ENCODE peak calls at places on chromosomes 2 and 18, in four cellular contexts. B is GM12865, R is BJ, L is GM23338. J is an unnamed sample.

GRCh38 chr18:26175481-26175880 is 41.8 kb downstream of the PSMA8 start:
- DNase-seq in R (no peak), L (no peak), B (no peak), J (no peak)

GRCh38 chr2:148660999-148661398 is 16.4 kb downstream of the EPC2 start:
- DNase-seq in L (no peak), R (no peak), B (no peak), J (no peak)

GRCh38 chr2:109662889-109663288 is 48.7 kb downstream of the SOWAHC start:
- DNase-seq in R (no peak), L (no peak), B (peak; percentile 41), J (no peak)

GRCh38 chr2:10331702-10332401 is 29.1 kb downstream of the HPCAL1 start:
- DNase-seq in B (peak; percentile 47), R (no peak), L (no peak), J (no peak)

GRCh38 chr18:55272510-55273243 is 313.4 kb upstream of the CCDC68 start:
- DNase-seq in R (no peak), L (no peak), B (no peak), J (peak; percentile 45)

GRCh38 chr2:162490052-162490717 is 146.3 kb downstream of the GCA start:
- DNase-seq in B (peak; percentile 42), R (no peak), L (no peak), J (no peak)

GRCh38 chr2:29281585-29281984 is 166.4 kb downstream of the CLIP4 start:
- DNase-seq in B (no peak), R (no peak), L (no peak), J (no peak)

GRCh38 chr2:107525420-107525819 is 301.3 kb upstream of the RGPD4 start:
- DNase-seq in L (no peak), R (no peak), B (no peak), J (no peak)

GRCh38 chr2:59806486-59806885 is 747.0 kb downstream of the BCL11A start:
- DNase-seq in R (no peak), B (no peak), L (no peak), J (no peak)

GRCh38 chr2:226317970-226318369 is 481.6 kb downstream of the IRS1 start:
- DNase-seq in R (no peak), B (no peak), L (no peak), J (no peak)

GRCh38 chr2:66843856-66844255 is 408.9 kb downstream of the MEIS1 start:
- DNase-seq in L (no peak), B (no peak), R (no peak), J (no peak)

GRCh38 chr2:201996006-201996405 is 37.6 kb upstream of the FZD7 start:
- DNase-seq in L (peak; percentile 98), R (no peak), B (no peak), J (no peak)

GRCh38 chr2:118232391-118233255 is 144.4 kb downstream of the INSIG2 start:
- DNase-seq in L (no peak), R (no peak), B (peak; percentile 34), J (no peak)

GRCh38 chr2:6824962-6825361 is 40.7 kb downstream of the CMPK2 start:
- DNase-seq in L (no peak), R (peak; percentile 71), B (no peak), J (peak; percentile 22)

GRCh38 chr2:150474326-150475074 is 13.0 kb downstream of the RND3 start:
- DNase-seq in R (no peak), B (no peak), L (no peak), J (no peak)

GRCh38 chr2:12428786-12429185 is 287.9 kb upstream of the TRIB2 start:
- DNase-seq in R (no peak), B (no peak), L (peak; percentile 4), J (no peak)

GRCh38 chr2:126990605-126991532 is 92.2 kb downstream of the TEX51 start:
- DNase-seq in B (no peak), L (no peak), R (no peak), J (no peak)

GRCh38 chr18:22983175-22983574 is 50.0 kb downstream of the RBBP8 start:
- DNase-seq in L (peak; percentile 48), B (peak; percentile 24), R (no peak), J (no peak)

GRCh38 chr2:239190921-239191885 is 209.6 kb downstream of the HDAC4 start:
- DNase-seq in L (no peak), R (no peak), B (no peak), J (no peak)

GRCh38 chr2:72077702-72078169 is 69.9 kb downstream of the CYP26B1 start:
- DNase-seq in L (no peak), B (no peak), R (no peak), J (no peak)

GRCh38 chr2:73944714-73945113 is 18.0 kb downstream of the DGUOK start:
- DNase-seq in R (no peak), L (no peak), B (peak; percentile 24), J (no peak)

GRCh38 chr18:79393626-79394401 is 1.9 kb upstream of the NFATC1 start:
- DNase-seq in R (no peak), L (peak; percentile 76), B (no peak), J (peak; percentile 67)

GRCh38 chr2:85705680-85706039 is 11.5 kb downstream of the GNLY start:
- DNase-seq in L (no peak), R (peak; percentile 88), B (no peak), J (peak; percentile 92)

GRCh38 chr2:88139804-88140203 is 11.9 kb upstream of the FABP1 start:
- DNase-seq in R (no peak), B (no peak), L (no peak), J (no peak)

GRCh38 chr2:56484906-56485305 is 301.1 kb downstream of the CCDC85A start:
- DNase-seq in B (no peak), R (no peak), L (no peak), J (no peak)

GRCh38 chr2:235149240-235149641 is 197.4 kb downstream of the SH3BP4 start:
- DNase-seq in L (no peak), B (no peak), R (no peak), J (no peak)

GRCh38 chr2:61018319-61018750 is 280 bp upstream of the PUS10 start:
- DNase-seq in R (no peak), B (no peak), L (no peak), J (no peak)

GRCh38 chr2:149908731-149909690 is 321.4 kb upstream of the MMADHC start:
- DNase-seq in B (no peak), L (no peak), R (no peak), J (peak; percentile 22)

GRCh38 chr2:139992078-139992477 is 1211.9 kb upstream of the NXPH2 start:
- DNase-seq in B (no peak), R (no peak), L (peak; percentile 65), J (no peak)

GRCh38 chr2:16080071-16080470 is 139.7 kb downstream of the MYCN start:
- DNase-seq in B (no peak), R (no peak), L (no peak), J (no peak)

GRCh38 chr2:16079637-16080036 is 139.3 kb downstream of the MYCN start:
- DNase-seq in B (no peak), R (no peak), L (no peak), J (no peak)

GRCh38 chr2:16082276-16082675 is 141.9 kb downstream of the MYCN start:
- DNase-seq in R (no peak), L (no peak), B (no peak), J (no peak)

GRCh38 chr2:16080516-16080915 is 140.2 kb downstream of the MYCN start:
- DNase-seq in R (no peak), B (no peak), L (no peak), J (no peak)

GRCh38 chr2:16081316-16082200 is 141.2 kb downstream of the MYCN start:
- DNase-seq in L (no peak), B (no peak), R (no peak), J (no peak)
- TF ChIP-seq CTCF in L (peak; percentile 4), B (no peak), R (no peak), J (no peak)

DNA sequence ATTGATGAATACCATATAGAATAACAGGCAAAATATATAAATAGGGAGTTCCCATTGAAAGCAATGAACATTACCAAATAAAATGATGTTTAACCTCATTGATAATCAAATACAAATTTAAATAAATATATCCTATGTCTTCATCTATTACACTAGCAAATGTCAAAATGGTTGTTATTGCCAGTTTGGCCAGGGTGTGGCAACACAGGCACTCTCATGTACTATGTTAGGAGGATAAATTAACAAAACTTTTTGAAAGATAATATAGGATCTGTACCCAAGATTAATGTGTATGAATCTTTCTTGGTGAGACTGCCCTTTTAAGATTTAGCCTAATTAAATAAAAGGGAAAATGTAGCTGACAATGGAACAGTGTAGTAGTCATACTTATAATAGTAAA is 659.3 kb downstream of the ERBB4 start:
- DNase-seq in R (no peak), B (peak; percentile 5), L (peak; percentile 27), J (no peak)
- TF ChIP-seq CTCF in R (no peak), B (peak; percentile 16), L (peak; percentile 59), J (peak; percentile 47)

GRCh38 chr2:159266554-159266953 is 19.9 kb downstream of the WDSUB1 start:
- DNase-seq in L (no peak), R (no peak), B (peak; percentile 10), J (no peak)

GRCh38 chr2:159265171-159265576 is 21.3 kb downstream of the WDSUB1 start:
- DNase-seq in R (no peak), L (peak; percentile 26), B (no peak), J (no peak)

GRCh38 chr2:159272166-159272565 is 14.3 kb downstream of the WDSUB1 start:
- DNase-seq in R (no peak), L (peak; percentile 39), B (no peak), J (no peak)

GRCh38 chr2:159270744-159271379 is 15.6 kb downstream of the WDSUB1 start:
- DNase-seq in R (no peak), L (no peak), B (no peak), J (no peak)

DNA sequence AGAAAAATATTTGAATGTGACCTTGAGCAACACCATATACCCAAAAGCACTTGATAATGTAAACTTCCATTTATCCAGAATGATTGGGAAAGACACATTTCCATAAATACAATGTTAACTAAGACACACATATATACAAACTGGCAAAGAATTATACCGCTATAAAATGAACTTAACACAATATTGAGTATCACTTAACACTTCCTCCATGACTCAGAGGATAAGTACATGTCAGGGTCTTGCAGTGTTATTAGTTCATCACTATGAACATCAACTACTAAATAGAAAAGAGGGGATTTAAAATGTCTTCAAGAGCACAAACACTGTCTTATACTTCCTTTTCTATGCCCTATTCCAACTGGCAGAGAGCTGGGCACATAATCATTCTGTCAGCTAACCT is 18.6 kb downstream of the WDSUB1 start:
- DNase-seq in L (no peak), R (no peak), B (no peak), J (no peak)
- TF ChIP-seq CTCF in L (no peak), R (no peak), B (no peak), J (no peak)

GRCh38 chr2:65071499-65072180 is 15.4 kb downstream of the CEP68 start:
- DNase-seq in L (peak; percentile 49), R (no peak), B (no peak), J (no peak)
- TF ChIP-seq CTCF in L (peak; percentile 56), R (peak; percentile 48), B (peak; percentile 23), J (peak; percentile 25)

DNA sequence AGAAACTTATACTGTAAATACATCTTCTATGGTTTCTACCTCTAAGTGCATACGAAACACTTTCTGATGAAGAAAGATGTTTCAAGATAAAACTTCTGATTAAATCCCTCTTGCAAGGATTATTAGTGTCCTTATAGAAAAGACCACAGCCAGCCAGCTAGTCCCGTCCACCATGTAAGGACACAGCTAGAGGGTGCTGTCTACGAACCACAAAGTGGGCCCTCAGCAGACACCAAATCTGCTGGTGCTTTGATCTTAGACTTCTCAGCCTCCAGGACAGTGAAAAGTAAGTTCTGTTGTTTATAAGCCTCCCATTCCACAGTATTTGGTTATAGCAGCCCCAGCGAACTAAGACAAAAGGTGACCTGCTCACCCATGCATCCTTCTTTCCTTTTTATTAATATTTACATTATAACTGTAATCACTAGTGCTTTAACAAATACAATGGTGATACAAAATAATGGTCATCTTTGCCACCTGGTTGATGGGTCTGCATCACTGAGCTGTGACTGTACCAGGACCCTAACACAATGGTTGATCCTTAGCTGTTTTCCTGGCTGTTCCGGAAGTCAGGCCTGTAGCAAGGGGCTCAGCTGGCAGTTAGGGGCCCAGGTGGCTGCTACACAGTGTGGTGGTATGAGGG is 108.4 kb upstream of the SMAD7 start:
- DNase-seq in B (no peak), R (no peak), L (peak; percentile 47), J (no peak)
- TF ChIP-seq CTCF in B (no peak), R (no peak), L (peak; percentile 62), J (peak; percentile 7)

GRCh38 chr2:204871246-204871953 is 326.1 kb downstream of the PARD3B start:
- DNase-seq in L (peak; percentile 43), B (peak; percentile 2), R (no peak), J (peak; percentile 10)
- TF ChIP-seq CTCF in L (peak; percentile 51), B (no peak), R (peak; percentile 49), J (peak; percentile 42)

J was measured in AG09319.